ENCODE peak calls at places on chromosomes 16 and 17, in four cellular contexts. R is fibroblast of lung, U is GM23248, C is PC-9. V is an unnamed sample.

GRCh38 chr17:3167574-3167973 is 29.7 kb upstream of the OR1A2 start:
- DNase-seq in U (no peak), R (no peak), C (no peak), V (no peak)

GRCh38 chr17:72590882-72591499 is 470.2 kb downstream of the SOX9 start:
- DNase-seq in U (peak; percentile 29), R (no peak), C (peak; percentile 36), V (peak; percentile 57)

GRCh38 chr17:42679492-42680330 is 1.9 kb downstream of the CCR10 start:
- DNase-seq in R (peak; percentile 77), U (peak; percentile 90), C (peak; percentile 72), V (peak; percentile 70)

GRCh38 chr17:70525976-70526375 is 356.6 kb downstream of the KCNJ2 start:
- DNase-seq in U (no peak), R (no peak), C (no peak), V (no peak)

GRCh38 chr16:69404275-69404805 is 18.5 kb upstream of the TERF2 start:
- DNase-seq in C (peak; percentile 93), R (peak; percentile 78), U (peak; percentile 48), V (no peak)

GRCh38 chr17:41621916-41622315 is 2.5 kb downstream of the KRT17 start:
- DNase-seq in U (no peak), C (no peak), R (no peak), V (no peak)

GRCh38 chr17:41523787-41524186 is 4.3 kb downstream of the KRT19 start:
- DNase-seq in C (peak; percentile 74), U (no peak), R (no peak), V (no peak)

GRCh38 chr17:57552114-57552601 is 192.9 kb downstream of the CCDC182 start:
- DNase-seq in C (peak; percentile 26), R (peak; percentile 34), U (peak; percentile 42), V (no peak)

GRCh38 chr16:3797904-3798811 is 80.8 kb upstream of the TRAP1 start:
- DNase-seq in R (no peak), U (no peak), C (no peak), V (no peak)

GRCh38 chr16:71421911-71422310 is 19.9 kb downstream of the TLE7 start:
- DNase-seq in R (no peak), U (peak; percentile 28), C (no peak), V (peak; percentile 23)

GRCh38 chr17:39576187-39576586 is 31.5 kb downstream of the NEUROD2 start:
- DNase-seq in R (no peak), C (no peak), U (peak; percentile 52), V (no peak)

GRCh38 chr16:2713985-2714774 is 5.8 kb downstream of the PRSS27 start:
- DNase-seq in C (no peak), R (no peak), U (no peak), V (no peak)

GRCh38 chr16:54362801-54363200 is 76.2 kb upstream of the IRX3 start:
- DNase-seq in U (no peak), C (no peak), R (no peak), V (no peak)

GRCh38 chr17:57735707-57736106 is 9.4 kb downstream of the CCDC182 start:
- DNase-seq in U (no peak), C (no peak), R (no peak), V (peak; percentile 51)

GRCh38 chr16:70160821-70161220 is 12.8 kb upstream of the CLEC18C start:
- DNase-seq in U (no peak), R (no peak), C (peak; percentile 30), V (no peak)

GRCh38 chr16:4870138-4870671 is 22.9 kb downstream of the UBN1 start:
- DNase-seq in U (no peak), C (no peak), R (no peak), V (no peak)

GRCh38 chr17:60602385-60602742 is 2.4 kb downstream of the PPM1D start:
- DNase-seq in C (no peak), R (no peak), U (peak; percentile 41), V (peak; percentile 12)

DNA sequence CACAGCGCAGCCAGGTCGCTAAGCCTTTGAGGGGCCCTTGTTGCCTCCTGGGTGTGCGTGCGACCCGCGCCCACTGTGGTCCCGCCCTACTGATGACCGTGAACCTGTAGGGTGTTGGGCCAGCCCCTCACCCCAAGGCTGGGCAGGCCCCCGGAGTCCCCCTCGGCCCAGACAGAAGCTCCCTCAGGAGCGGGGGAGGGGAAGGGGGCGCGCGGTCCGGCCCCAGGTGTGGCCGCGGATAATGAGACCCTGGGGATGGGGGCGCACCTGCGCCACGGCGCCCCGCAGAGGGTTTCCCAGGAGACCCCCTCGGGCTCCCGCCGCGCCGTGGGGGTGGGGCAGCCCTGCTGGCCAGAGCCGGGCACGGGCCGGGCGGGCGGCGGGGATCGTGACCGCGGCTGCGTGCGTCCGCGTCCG is 378 bp upstream of the ARHGDIG start:
- DNase-seq in U (no peak), R (no peak), C (no peak), V (no peak)
- TF ChIP-seq EZH2 in U (no peak), R (peak; percentile 68), C (no peak), V (no peak)

GRCh38 chr16:62022688-62023087 is 13.6 kb downstream of the CDH8 start:
- DNase-seq in R (no peak), C (no peak), U (no peak), V (no peak)
- H3K4me2 ChIP-seq in R (no peak overlapping the region), C (no peak overlapping the region), U (no peak overlapping the region), V (no peak overlapping the region)

GRCh38 chr17:28267720-28268609 is 51.0 kb upstream of the TMEM97 start:
- DNase-seq in C (no peak), R (no peak), U (no peak), V (no peak)
- H3K9me3 ChIP-seq in C (peaks cover 6% of the 10 kb centered on the region), R (no peaks in the 10 kb centered on the region), U (no peaks in the 10 kb centered on the region), V (peaks cover 3% of the 10 kb centered on the region)

GRCh38 chr17:50560931-50561750 is 626 bp downstream of the CACNA1G start:
- DNase-seq in C (no peak), U (peak; percentile 50), R (no peak), V (no peak)
- TF ChIP-seq EZH2 in C (no peak), U (peak; percentile 96), R (peak; percentile 92), V (peak; percentile 99)

GRCh38 chr16:81450783-81451491 is 6.3 kb downstream of the CMIP start:
- DNase-seq in U (no peak), R (no peak), C (no peak), V (no peak)
- H3K4me2 ChIP-seq in U (no peak overlapping the region), R (no peak overlapping the region), C (no peak overlapping the region), V (no peak overlapping the region)

DNA sequence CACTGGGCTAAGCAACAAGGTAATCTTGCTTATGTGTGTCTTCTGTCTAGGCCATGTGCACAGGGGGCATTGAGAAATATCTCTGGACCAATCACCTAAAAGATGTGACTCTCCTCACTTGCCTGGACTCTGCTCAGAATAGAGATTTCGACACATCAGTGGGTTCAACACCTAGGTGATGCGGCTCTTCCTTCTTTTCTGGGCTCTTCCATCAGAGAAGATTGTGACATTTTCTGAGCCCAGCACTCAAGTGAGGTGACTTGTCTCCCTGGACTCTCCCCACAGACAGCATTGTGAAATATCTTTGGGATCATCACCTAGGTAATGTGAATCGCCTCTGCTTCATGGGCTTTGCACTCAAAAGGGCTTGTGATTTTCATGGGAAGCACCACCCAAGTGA is 1904.1 kb downstream of the TP53TG3F start:
- DNase-seq in U (no peak), R (no peak), C (no peak), V (no peak)
- H3K9me3 ChIP-seq in U (no peaks in the 10 kb centered on the region), R (peaks cover 1% of the 10 kb centered on the region), C (no peaks in the 10 kb centered on the region), V (no peaks in the 10 kb centered on the region)

DNA sequence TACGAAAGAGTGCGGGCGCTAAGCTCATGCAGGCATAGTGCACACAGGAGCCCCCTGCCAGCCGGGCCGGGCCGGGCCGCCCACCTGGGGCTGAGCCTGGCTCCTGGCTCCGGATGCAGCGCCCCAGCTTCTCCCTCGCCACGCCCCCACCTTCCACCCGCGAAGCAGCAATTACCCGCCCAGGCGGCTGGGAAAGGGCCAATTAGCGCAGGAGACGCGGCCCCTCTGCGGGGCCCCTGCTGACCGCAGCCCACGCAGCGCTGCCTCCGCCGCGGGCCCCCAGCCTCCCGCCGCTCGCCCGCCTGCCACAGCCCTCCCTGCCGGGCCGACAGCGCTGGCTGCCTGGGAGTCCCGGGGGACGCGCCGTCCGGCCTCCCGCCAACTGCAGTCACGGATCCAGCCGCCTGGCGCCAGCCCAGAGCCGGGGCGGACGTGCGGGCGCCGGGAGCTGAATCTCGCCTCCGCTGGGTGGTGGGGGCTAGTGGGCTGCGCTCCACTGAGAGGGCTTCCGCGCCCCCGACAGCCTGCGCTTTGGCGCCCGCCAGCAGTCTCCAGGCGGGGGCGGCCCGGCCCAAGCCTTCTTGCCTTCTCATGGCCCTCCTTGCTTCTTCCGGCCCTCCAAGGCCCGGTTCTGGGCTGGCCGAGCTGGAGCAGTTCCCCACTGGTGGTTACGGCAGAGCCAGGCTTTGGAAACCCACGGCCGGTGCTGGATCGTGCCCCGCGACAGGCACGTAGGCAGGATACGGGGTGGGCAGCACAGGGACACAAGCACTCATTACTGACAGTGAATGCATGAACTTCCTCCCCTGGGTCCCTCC is 14.9 kb upstream of the CBFB start:
- DNase-seq in U (peak; percentile 84), R (peak; percentile 46), C (no peak), V (peak; percentile 32)
- TF ChIP-seq EZH2 in U (no peak), R (no peak), C (no peak), V (no peak)